ENCODE peak calls at places on chromosomes 16 and 17, in five cellular contexts. D is ascending aorta, V is GM23338, R is adipocyte, X is right cardiac atrium. Y is an unnamed sample.

GRCh38 chr17:69818467-69818866 is 256.6 kb upstream of the KCNJ16 start:
- DNase-seq in X (no peak), V (no peak), R (no peak), D (no peak), Y (no peak)

GRCh38 chr16:31138621-31139578 is 3.4 kb upstream of the PRSS8 start:
- DNase-seq in V (peak), D (peak), X (peak), R (no peak), Y (no peak)

GRCh38 chr16:77434365-77435239 is at the start of gene ADAMTS18:
- DNase-seq in X (peak), V (peak), D (no peak), R (no peak), Y (no peak)

GRCh38 chr16:19829844-19830703 is 54.6 kb downstream of the GPRC5B start:
- DNase-seq in D (no peak), X (no peak), R (no peak), V (no peak), Y (no peak)

GRCh38 chr17:8718001-8718563 is 26.6 kb downstream of the CCDC42 start:
- DNase-seq in R (no peak), D (no peak), V (no peak), X (no peak), Y (no peak)

GRCh38 chr16:23141033-23141432 is 8.2 kb downstream of the USP31 start:
- DNase-seq in X (no peak), R (no peak), D (no peak), V (no peak), Y (no peak)

GRCh38 chr16:1052791-1053521 is 19.6 kb upstream of the SSTR5 start:
- DNase-seq in X (no peak), V (no peak), R (no peak), D (no peak), Y (no peak)

GRCh38 chr17:50053654-50053960 is 2.3 kb upstream of the ITGA3 start:
- DNase-seq in X (no peak), R (peak), D (no peak), V (no peak), Y (no peak)

GRCh38 chr16:85364323-85365040 is 248.6 kb upstream of the GSE1 start:
- DNase-seq in D (no peak), X (no peak), R (peak), V (no peak), Y (no peak)

GRCh38 chr17:52744179-52744578 is 585.7 kb upstream of the CA10 start:
- DNase-seq in D (no peak), X (no peak), V (no peak), R (no peak), Y (no peak)

GRCh38 chr17:59425085-59425901 is 93.8 kb downstream of the YPEL2 start:
- DNase-seq in X (peak), D (peak), V (peak), R (peak), Y (no peak)

GRCh38 chr17:31433811-31434210 is 42.3 kb downstream of the RAB11FIP4 start:
- DNase-seq in V (no peak), D (no peak), R (no peak), X (no peak), Y (no peak)

GRCh38 chr16:70529051-70529777 is 5.6 kb downstream of the SF3B3 start:
- DNase-seq in V (peak), R (peak), X (no peak), D (no peak), Y (peak)

GRCh38 chr16:19294156-19294649 is 8.7 kb downstream of the CLEC19A start:
- DNase-seq in X (peak), R (no peak), V (no peak), D (peak), Y (no peak)

GRCh38 chr16:49012961-49013726 is 268.5 kb downstream of the CBLN1 start:
- DNase-seq in R (no peak), D (no peak), V (no peak), X (peak), Y (no peak)

GRCh38 chr17:20935740-20936139 is 107.1 kb downstream of the USP22 start:
- DNase-seq in R (peak), D (no peak), X (no peak), V (no peak), Y (no peak)

GRCh38 chr17:7355053-7355452 is at the start of gene TMEM95:
- DNase-seq in X (peak), D (no peak), R (peak), V (no peak), Y (no peak)
- H3K4me3 ChIP-seq in X (no peak), D (no peak), R (peak), V (no peak), Y (no peak)

GRCh38 chr16:59046335-59046734 is 312.2 kb upstream of the GOT2 start:
- DNase-seq in R (no peak), D (no peak), X (no peak), V (no peak), Y (no peak)
- H3K4me3 ChIP-seq in R (no peak), D (no peak), X (no peak), V (no peak), Y (no peak)

DNA sequence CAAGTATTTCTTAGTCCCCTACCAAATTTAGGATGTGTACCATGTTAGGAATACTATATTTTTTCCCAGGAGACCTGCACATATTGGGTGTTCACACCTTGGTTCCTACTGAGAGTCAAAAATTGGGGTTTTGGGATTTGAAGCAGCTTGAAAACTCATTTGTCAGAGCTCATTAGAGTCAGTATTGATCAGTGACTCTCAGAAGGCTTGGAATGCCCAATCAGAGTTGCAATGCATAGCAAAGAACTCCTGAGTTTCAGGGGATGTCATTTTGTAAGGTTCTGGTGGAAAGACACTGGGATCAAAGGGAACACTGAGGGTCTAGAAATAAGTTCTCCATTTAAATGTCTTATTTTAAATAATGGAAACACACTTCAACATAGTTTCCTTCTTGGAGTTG is 5.1 kb downstream of the HLF start:
- DNase-seq in R (no peak), D (no peak), V (no peak), X (no peak), Y (no peak)
- H3K4me3 ChIP-seq in R (no peak), D (no peak), V (no peak), X (no peak), Y (no peak)

GRCh38 chr16:17368511-17368910 is 102.2 kb downstream of the XYLT1 start:
- DNase-seq in R (no peak), X (no peak), D (no peak), V (no peak), Y (no peak)

GRCh38 chr16:17370233-17371013 is 100.3 kb downstream of the XYLT1 start:
- DNase-seq in D (no peak), X (peak), V (no peak), R (peak), Y (no peak)

GRCh38 chr16:17369441-17369951 is 101.3 kb downstream of the XYLT1 start:
- DNase-seq in V (no peak), X (peak), R (no peak), D (peak), Y (peak)

GRCh38 chr16:17367932-17368331 is 102.8 kb downstream of the XYLT1 start:
- DNase-seq in X (no peak), V (peak), R (no peak), D (no peak), Y (no peak)

GRCh38 chr16:17368951-17369350 is 101.8 kb downstream of the XYLT1 start:
- DNase-seq in R (no peak), D (no peak), V (no peak), X (no peak), Y (peak)
- H3K4me3 ChIP-seq in R (no peak), D (no peak), V (no peak), X (no peak), Y (peak)

GRCh38 chr17:1347681-1348318 is 52.2 kb downstream of the YWHAE start:
- DNase-seq in V (no peak), R (no peak), D (no peak), X (no peak), Y (no peak)
- H3K4me3 ChIP-seq in V (no peak), R (peak), D (no peak), X (no peak), Y (no peak)

DNA sequence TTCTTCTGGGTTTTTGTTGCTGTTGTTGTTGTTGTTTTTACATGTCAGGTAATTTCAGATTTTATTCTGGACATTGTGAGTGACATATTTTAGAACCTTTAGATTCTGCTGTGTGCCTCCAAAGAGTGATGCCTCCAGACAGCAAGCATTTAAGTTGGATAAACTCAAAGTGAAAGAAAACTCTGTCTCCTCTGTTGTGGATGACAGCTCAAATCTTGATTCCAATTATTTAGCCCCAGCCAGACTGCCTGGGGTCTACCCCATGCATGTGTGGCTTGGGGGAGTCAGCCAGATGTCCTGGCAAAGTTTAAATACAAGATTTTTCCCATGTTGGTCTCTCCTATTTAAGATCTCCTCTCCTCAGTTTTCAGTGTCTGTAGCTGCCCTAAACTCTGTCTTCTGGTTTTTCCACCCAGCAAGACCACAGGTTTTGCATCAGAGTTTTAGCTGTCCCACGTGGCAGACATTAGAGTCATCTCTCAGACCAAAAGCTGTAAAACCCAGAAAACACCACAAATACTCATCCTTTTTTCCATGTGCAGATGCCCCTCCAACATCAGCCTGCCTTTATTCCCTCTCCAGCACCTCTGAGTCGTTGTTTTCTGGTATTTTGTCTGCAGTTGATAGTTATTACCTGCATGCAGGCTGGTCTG is 19.4 kb upstream of the ZNF469 start:
- DNase-seq in V (no peak), D (no peak), R (no peak), X (no peak), Y (no peak)
- H3K4me3 ChIP-seq in V (no peak), D (no peak), R (no peak), X (no peak), Y (no peak)

GRCh38 chr17:82439194-82439828 is 11.2 kb downstream of the CYBC1 start:
- DNase-seq in D (no peak), R (no peak), X (no peak), V (no peak), Y (no peak)

GRCh38 chr17:82440991-82441627 is 9.4 kb downstream of the CYBC1 start:
- DNase-seq in V (peak), D (peak), X (peak), R (no peak), Y (no peak)

GRCh38 chr17:82441686-82442487 is 8.7 kb downstream of the CYBC1 start:
- DNase-seq in R (no peak), X (no peak), D (peak), V (no peak), Y (no peak)

GRCh38 chr17:82439829-82440365 is 10.7 kb downstream of the CYBC1 start:
- DNase-seq in D (peak), V (no peak), R (no peak), X (peak), Y (no peak)

DNA sequence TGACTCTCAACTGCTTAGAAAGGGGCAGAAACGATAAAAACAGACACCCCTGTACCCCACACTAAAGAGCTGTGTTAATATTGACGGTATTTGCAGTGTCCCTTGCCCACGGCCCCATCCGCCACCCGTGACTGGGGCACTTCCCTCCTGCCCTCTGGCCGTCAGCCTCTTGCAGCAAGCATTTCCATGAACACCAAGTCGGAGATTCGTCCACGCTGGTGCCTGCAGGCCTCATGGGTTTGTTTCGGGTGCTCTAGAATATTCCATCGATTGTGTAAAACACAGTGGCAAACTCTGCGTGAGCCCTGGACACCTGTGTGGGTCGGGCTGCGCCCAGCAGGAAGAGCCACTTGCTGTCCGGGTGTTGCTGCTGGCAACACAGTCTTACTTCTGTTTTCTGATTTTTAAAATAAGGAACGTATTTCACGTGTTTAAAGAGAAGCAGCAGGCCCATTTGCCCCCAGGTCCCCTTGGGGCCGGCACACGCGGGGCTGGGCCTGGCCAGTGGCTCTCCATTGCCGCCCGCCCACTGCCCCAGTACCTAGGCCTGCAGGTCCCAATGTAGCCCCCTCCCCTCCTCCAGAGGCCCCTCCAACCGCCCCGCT is 10.1 kb downstream of the CYBC1 start:
- DNase-seq in D (peak), R (no peak), V (peak), X (no peak), Y (no peak)
- H3K4me3 ChIP-seq in D (no peak), R (no peak), V (no peak), X (no peak), Y (no peak)

GRCh38 chr17:182164-182751 is 808 bp upstream of the DOC2B start:
- DNase-seq in R (no peak), V (peak), X (peak), D (no peak), Y (no peak)
- H3K4me3 ChIP-seq in R (no peak), V (peak), X (no peak), D (no peak), Y (no peak)

DNA sequence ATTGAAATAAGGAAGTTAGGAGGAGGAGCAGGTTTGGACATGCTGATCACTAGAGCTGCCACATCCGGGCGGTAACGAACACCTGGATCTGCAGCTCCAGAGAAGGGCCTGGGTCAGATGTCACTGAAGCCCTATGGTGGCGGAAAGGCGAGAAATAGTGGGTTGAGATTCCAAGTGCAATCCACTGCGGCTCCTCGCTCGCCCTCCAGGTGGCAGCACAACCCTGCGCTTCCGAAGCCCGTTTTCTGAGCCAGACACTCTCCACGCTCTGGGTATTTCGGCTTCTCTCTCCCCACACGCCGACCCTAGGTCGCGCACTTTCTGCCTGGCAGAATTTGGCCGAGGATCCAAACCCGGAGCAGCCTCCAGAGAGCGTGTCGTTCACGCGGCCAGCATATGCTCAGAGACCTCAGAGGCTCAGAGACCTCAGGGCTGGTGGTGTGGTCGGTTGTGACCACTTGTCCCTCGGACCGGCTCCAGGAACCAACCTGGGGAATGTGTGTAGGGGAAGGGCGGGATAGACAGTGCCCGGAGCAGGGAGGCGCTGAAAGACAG is 922 bp upstream of the SLC2A4 start:
- DNase-seq in V (peak), X (peak), D (peak), R (peak), Y (peak)
- H3K4me3 ChIP-seq in V (peak), X (peak), D (peak), R (peak), Y (peak)